ENCODE peak calls at places on chromosomes 12 and 14, in ten cellular contexts. One of them, this sample, is unnamed.

GRCh38 chr12:88691811-88692210 is 111.5 kb upstream of the KITLG start:
- DNase-seq in LNCaP clone FGC: no peak
- DNase-seq in upper lobe of right lung: no peak
- DNase-seq in GM13977: no peak
- DNase-seq in adrenal gland: no peak
- DNase-seq in CD4-positive, alpha-beta T cell: no peak
- DNase-seq in fibroblast of lung: no peak
- DNase-seq in CD8-positive, alpha-beta T cell: no peak
- DNase-seq in lower leg skin: no peak
- DNase-seq in mucosa of descending colon: no peak
- DNase-seq in this sample: no peak

GRCh38 chr12:86723326-86723725 is 467.1 kb upstream of the MGAT4C start:
- DNase-seq in adrenal gland: no peak
- DNase-seq in lower leg skin: no peak
- DNase-seq in fibroblast of lung: no peak
- DNase-seq in CD4-positive, alpha-beta T cell: no peak
- DNase-seq in CD8-positive, alpha-beta T cell: no peak
- DNase-seq in upper lobe of right lung: no peak
- DNase-seq in GM13977: no peak
- DNase-seq in mucosa of descending colon: no peak
- DNase-seq in LNCaP clone FGC: no peak
- DNase-seq in this sample: no peak

GRCh38 chr14:105411017-105411941 is 8.3 kb upstream of the MTA1 start:
- DNase-seq in CD4-positive, alpha-beta T cell: no peak
- DNase-seq in CD8-positive, alpha-beta T cell: no peak
- DNase-seq in adrenal gland: peak
- DNase-seq in lower leg skin: peak
- DNase-seq in GM13977: peak
- DNase-seq in LNCaP clone FGC: no peak
- DNase-seq in fibroblast of lung: peak
- DNase-seq in upper lobe of right lung: peak
- DNase-seq in mucosa of descending colon: peak
- DNase-seq in this sample: no peak

GRCh38 chr12:6084261-6084968 is 40.1 kb downstream of the VWF start:
- DNase-seq in lower leg skin: no peak
- DNase-seq in upper lobe of right lung: no peak
- DNase-seq in GM13977: no peak
- DNase-seq in CD8-positive, alpha-beta T cell: no peak
- DNase-seq in CD4-positive, alpha-beta T cell: no peak
- DNase-seq in fibroblast of lung: peak
- DNase-seq in mucosa of descending colon: no peak
- DNase-seq in adrenal gland: no peak
- DNase-seq in LNCaP clone FGC: no peak
- DNase-seq in this sample: no peak

GRCh38 chr12:129873458-129873857 is 30.4 kb downstream of the TMEM132D start:
- DNase-seq in mucosa of descending colon: no peak
- DNase-seq in fibroblast of lung: peak
- DNase-seq in CD4-positive, alpha-beta T cell: no peak
- DNase-seq in lower leg skin: no peak
- DNase-seq in LNCaP clone FGC: no peak
- DNase-seq in GM13977: no peak
- DNase-seq in adrenal gland: no peak
- DNase-seq in upper lobe of right lung: no peak
- DNase-seq in CD8-positive, alpha-beta T cell: no peak
- DNase-seq in this sample: no peak

GRCh38 chr12:132602578-132603239 is 7.7 kb downstream of the LRCOL1 start:
- DNase-seq in mucosa of descending colon: peak
- DNase-seq in GM13977: no peak
- DNase-seq in CD4-positive, alpha-beta T cell: no peak
- DNase-seq in upper lobe of right lung: no peak
- DNase-seq in adrenal gland: no peak
- DNase-seq in fibroblast of lung: no peak
- DNase-seq in LNCaP clone FGC: no peak
- DNase-seq in lower leg skin: no peak
- DNase-seq in CD8-positive, alpha-beta T cell: no peak
- DNase-seq in this sample: no peak

GRCh38 chr14:52369305-52369781 is 55.2 kb downstream of the PTGER2 start:
- DNase-seq in CD4-positive, alpha-beta T cell: no peak
- DNase-seq in upper lobe of right lung: no peak
- DNase-seq in adrenal gland: no peak
- DNase-seq in GM13977: no peak
- DNase-seq in fibroblast of lung: peak
- DNase-seq in mucosa of descending colon: no peak
- DNase-seq in lower leg skin: no peak
- DNase-seq in CD8-positive, alpha-beta T cell: no peak
- DNase-seq in LNCaP clone FGC: no peak
- DNase-seq in this sample: no peak

GRCh38 chr12:47812797-47813490 is 6.8 kb downstream of the HDAC7 start:
- DNase-seq in mucosa of descending colon: peak
- DNase-seq in CD8-positive, alpha-beta T cell: peak
- DNase-seq in CD4-positive, alpha-beta T cell: peak
- DNase-seq in adrenal gland: peak
- DNase-seq in upper lobe of right lung: peak
- DNase-seq in fibroblast of lung: peak
- DNase-seq in GM13977: peak
- DNase-seq in LNCaP clone FGC: no peak
- DNase-seq in lower leg skin: peak
- DNase-seq in this sample: peak

GRCh38 chr12:28035483-28035882 is 63.0 kb upstream of the PTHLH start:
- DNase-seq in mucosa of descending colon: no peak
- DNase-seq in LNCaP clone FGC: peak
- DNase-seq in upper lobe of right lung: no peak
- DNase-seq in CD8-positive, alpha-beta T cell: no peak
- DNase-seq in GM13977: no peak
- DNase-seq in adrenal gland: no peak
- DNase-seq in lower leg skin: no peak
- DNase-seq in CD4-positive, alpha-beta T cell: no peak
- DNase-seq in fibroblast of lung: peak
- DNase-seq in this sample: no peak

GRCh38 chr14:104546021-104546491 is 33.5 kb upstream of the C14orf180 start:
- DNase-seq in adrenal gland: peak
- DNase-seq in upper lobe of right lung: peak
- DNase-seq in fibroblast of lung: no peak
- DNase-seq in mucosa of descending colon: no peak
- DNase-seq in CD4-positive, alpha-beta T cell: no peak
- DNase-seq in CD8-positive, alpha-beta T cell: no peak
- DNase-seq in lower leg skin: no peak
- DNase-seq in LNCaP clone FGC: no peak
- DNase-seq in GM13977: no peak
- DNase-seq in this sample: no peak

GRCh38 chr12:55771736-55772135 is 28.8 kb downstream of the GDF11 start:
- DNase-seq in adrenal gland: no peak
- DNase-seq in LNCaP clone FGC: no peak
- DNase-seq in GM13977: no peak
- DNase-seq in fibroblast of lung: no peak
- DNase-seq in upper lobe of right lung: no peak
- DNase-seq in CD4-positive, alpha-beta T cell: no peak
- DNase-seq in CD8-positive, alpha-beta T cell: no peak
- DNase-seq in lower leg skin: no peak
- DNase-seq in mucosa of descending colon: no peak
- DNase-seq in this sample: no peak

GRCh38 chr14:34219661-34220060 is 242.4 kb downstream of the SPTSSA start:
- DNase-seq in LNCaP clone FGC: no peak
- DNase-seq in CD8-positive, alpha-beta T cell: no peak
- DNase-seq in mucosa of descending colon: no peak
- DNase-seq in upper lobe of right lung: no peak
- DNase-seq in fibroblast of lung: peak
- DNase-seq in adrenal gland: no peak
- DNase-seq in CD4-positive, alpha-beta T cell: no peak
- DNase-seq in lower leg skin: no peak
- DNase-seq in GM13977: no peak
- DNase-seq in this sample: no peak

GRCh38 chr12:13390381-13390856 is 193.9 kb downstream of the EMP1 start:
- DNase-seq in adrenal gland: peak
- DNase-seq in lower leg skin: peak
- DNase-seq in GM13977: no peak
- DNase-seq in fibroblast of lung: peak
- DNase-seq in mucosa of descending colon: peak
- DNase-seq in upper lobe of right lung: peak
- DNase-seq in LNCaP clone FGC: peak
- DNase-seq in CD4-positive, alpha-beta T cell: no peak
- DNase-seq in CD8-positive, alpha-beta T cell: no peak
- DNase-seq in this sample: peak

GRCh38 chr14:101810897-101811620 is 49.5 kb downstream of the PPP2R5C start:
- DNase-seq in mucosa of descending colon: no peak
- DNase-seq in LNCaP clone FGC: no peak
- DNase-seq in lower leg skin: no peak
- DNase-seq in CD8-positive, alpha-beta T cell: no peak
- DNase-seq in upper lobe of right lung: no peak
- DNase-seq in GM13977: no peak
- DNase-seq in fibroblast of lung: peak
- DNase-seq in adrenal gland: no peak
- DNase-seq in CD4-positive, alpha-beta T cell: no peak
- DNase-seq in this sample: no peak

GRCh38 chr14:72647782-72648181 is 246.1 kb downstream of the DPF3 start:
- DNase-seq in GM13977: no peak
- DNase-seq in upper lobe of right lung: no peak
- DNase-seq in lower leg skin: no peak
- DNase-seq in fibroblast of lung: no peak
- DNase-seq in LNCaP clone FGC: no peak
- DNase-seq in CD8-positive, alpha-beta T cell: no peak
- DNase-seq in adrenal gland: no peak
- DNase-seq in CD4-positive, alpha-beta T cell: no peak
- DNase-seq in mucosa of descending colon: no peak
- DNase-seq in this sample: no peak

GRCh38 chr14:99163446-99163845 is 108.6 kb downstream of the BCL11B start:
- DNase-seq in adrenal gland: no peak
- DNase-seq in mucosa of descending colon: no peak
- DNase-seq in CD4-positive, alpha-beta T cell: no peak
- DNase-seq in LNCaP clone FGC: no peak
- DNase-seq in lower leg skin: no peak
- DNase-seq in fibroblast of lung: no peak
- DNase-seq in CD8-positive, alpha-beta T cell: no peak
- DNase-seq in GM13977: no peak
- DNase-seq in upper lobe of right lung: no peak
- DNase-seq in this sample: no peak
- TF ChIP-seq CTCF in adrenal gland: no peak
- TF ChIP-seq CTCF in mucosa of descending colon: no peak
- TF ChIP-seq CTCF in CD4-positive, alpha-beta T cell: no peak
- TF ChIP-seq CTCF in LNCaP clone FGC: no peak
- TF ChIP-seq CTCF in lower leg skin: no peak
- TF ChIP-seq CTCF in fibroblast of lung: no peak
- TF ChIP-seq CTCF in CD8-positive, alpha-beta T cell: no peak
- TF ChIP-seq CTCF in GM13977: no peak
- TF ChIP-seq CTCF in upper lobe of right lung: no peak
- TF ChIP-seq CTCF in this sample: no peak

DNA sequence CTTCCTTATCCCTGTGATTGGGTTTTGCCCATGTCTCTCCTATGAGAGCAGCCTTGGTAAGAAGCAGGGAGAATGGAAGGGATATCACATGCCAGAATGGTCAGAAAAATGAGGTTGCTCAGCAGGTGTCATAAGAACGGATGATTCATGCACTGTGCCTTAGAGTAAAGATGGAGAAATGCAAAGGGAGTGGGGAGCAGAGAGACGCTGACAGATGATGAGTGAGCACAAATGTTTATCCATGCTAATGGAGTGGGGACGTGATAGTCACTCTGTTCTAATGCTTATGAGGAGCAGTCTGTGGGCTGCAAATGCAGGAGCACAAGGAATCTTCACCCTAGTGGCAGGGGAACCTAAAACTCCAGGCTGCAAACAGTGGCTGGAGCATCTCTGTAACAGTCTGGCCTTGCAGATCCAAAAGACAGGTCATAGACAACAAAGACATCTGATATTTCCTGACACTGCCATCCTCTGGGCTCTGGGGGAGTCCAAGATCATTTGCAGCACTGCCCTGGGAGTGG is 243.2 kb downstream of the CACNA1C start:
- DNase-seq in mucosa of descending colon: no peak
- DNase-seq in adrenal gland: no peak
- DNase-seq in fibroblast of lung: peak
- DNase-seq in upper lobe of right lung: no peak
- DNase-seq in CD4-positive, alpha-beta T cell: no peak
- DNase-seq in GM13977: no peak
- DNase-seq in LNCaP clone FGC: no peak
- DNase-seq in CD8-positive, alpha-beta T cell: no peak
- DNase-seq in lower leg skin: no peak
- DNase-seq in this sample: no peak
- TF ChIP-seq CTCF in mucosa of descending colon: no peak
- TF ChIP-seq CTCF in adrenal gland: no peak
- TF ChIP-seq CTCF in fibroblast of lung: no peak
- TF ChIP-seq CTCF in upper lobe of right lung: no peak
- TF ChIP-seq CTCF in CD4-positive, alpha-beta T cell: no peak
- TF ChIP-seq CTCF in GM13977: no peak
- TF ChIP-seq CTCF in LNCaP clone FGC: no peak
- TF ChIP-seq CTCF in CD8-positive, alpha-beta T cell: no peak
- TF ChIP-seq CTCF in lower leg skin: no peak
- TF ChIP-seq CTCF in this sample: no peak

DNA sequence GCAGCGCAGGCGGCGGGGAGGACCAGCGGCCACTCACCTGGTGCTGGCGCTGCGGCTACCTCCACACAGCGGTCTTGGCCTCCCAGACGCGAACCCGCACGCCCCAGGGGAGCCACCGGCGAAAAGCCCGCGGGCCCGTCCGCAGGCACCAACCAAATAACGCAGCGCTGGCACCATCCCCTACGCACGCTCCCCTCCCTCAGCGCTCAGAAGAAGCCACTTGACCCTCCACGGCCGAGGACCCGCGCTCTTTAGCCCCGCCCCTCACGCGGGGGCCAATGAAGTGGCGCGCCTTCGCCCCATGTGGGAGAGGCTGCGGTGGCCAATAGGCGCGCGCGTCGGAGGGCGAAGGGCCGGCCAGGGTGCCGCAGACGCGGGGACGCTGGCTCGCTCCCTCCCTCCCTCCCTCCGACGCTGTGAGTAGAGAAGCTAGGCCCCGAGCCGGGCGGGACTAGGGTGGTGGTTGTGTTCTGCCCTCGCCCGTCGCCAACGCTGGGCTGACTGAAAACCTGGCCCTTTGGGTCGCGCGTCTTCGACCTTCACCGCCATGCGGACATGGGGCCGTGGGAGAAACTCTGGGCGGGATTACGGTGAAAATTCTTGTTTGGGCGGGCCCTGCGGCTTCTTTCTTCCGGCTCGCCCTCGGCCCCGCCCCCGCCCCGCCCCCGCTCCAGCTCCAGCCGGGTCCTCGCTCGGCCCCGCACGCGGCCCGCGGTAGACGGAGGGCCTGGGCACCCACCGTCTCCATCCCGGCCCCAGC is at the start of the genes DMAC2L and L2HGDH:
- DNase-seq in CD8-positive, alpha-beta T cell: peak
- DNase-seq in adrenal gland: peak
- DNase-seq in lower leg skin: peak
- DNase-seq in LNCaP clone FGC: peak
- DNase-seq in GM13977: peak
- DNase-seq in fibroblast of lung: peak
- DNase-seq in CD4-positive, alpha-beta T cell: peak
- DNase-seq in mucosa of descending colon: peak
- DNase-seq in upper lobe of right lung: peak
- DNase-seq in this sample: peak
- TF ChIP-seq CTCF in CD8-positive, alpha-beta T cell: no peak
- TF ChIP-seq CTCF in adrenal gland: no peak
- TF ChIP-seq CTCF in lower leg skin: no peak
- TF ChIP-seq CTCF in LNCaP clone FGC: no peak
- TF ChIP-seq CTCF in GM13977: no peak
- TF ChIP-seq CTCF in fibroblast of lung: no peak
- TF ChIP-seq CTCF in CD4-positive, alpha-beta T cell: no peak
- TF ChIP-seq CTCF in mucosa of descending colon: peak
- TF ChIP-seq CTCF in upper lobe of right lung: no peak
- TF ChIP-seq CTCF in this sample: no peak

DNA sequence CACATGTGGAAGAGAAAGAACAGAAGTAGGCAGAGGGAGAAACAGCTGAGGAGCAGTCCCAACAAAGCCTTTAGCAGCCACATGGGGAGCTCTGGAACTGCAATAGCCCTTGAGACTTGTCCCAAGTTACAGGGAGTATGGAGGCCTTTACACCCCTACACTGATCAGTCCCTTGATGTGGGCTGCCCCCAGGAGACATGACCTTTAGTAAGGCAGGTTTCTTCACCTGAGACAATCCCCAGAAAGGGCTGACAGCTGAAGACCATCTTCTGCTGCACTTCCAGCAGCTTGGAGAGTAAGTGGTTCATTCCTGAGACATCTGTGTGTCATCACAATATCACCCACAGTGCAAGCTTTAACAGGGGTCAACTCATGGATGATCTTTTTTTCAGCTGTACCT is 8.6 kb upstream of the SNAPC1 start:
- DNase-seq in GM13977: no peak
- DNase-seq in LNCaP clone FGC: no peak
- DNase-seq in mucosa of descending colon: no peak
- DNase-seq in adrenal gland: no peak
- DNase-seq in lower leg skin: no peak
- DNase-seq in fibroblast of lung: no peak
- DNase-seq in upper lobe of right lung: no peak
- DNase-seq in CD4-positive, alpha-beta T cell: no peak
- DNase-seq in CD8-positive, alpha-beta T cell: no peak
- DNase-seq in this sample: no peak
- TF ChIP-seq CTCF in GM13977: no peak
- TF ChIP-seq CTCF in LNCaP clone FGC: no peak
- TF ChIP-seq CTCF in mucosa of descending colon: no peak
- TF ChIP-seq CTCF in adrenal gland: no peak
- TF ChIP-seq CTCF in lower leg skin: no peak
- TF ChIP-seq CTCF in fibroblast of lung: peak
- TF ChIP-seq CTCF in upper lobe of right lung: no peak
- TF ChIP-seq CTCF in CD4-positive, alpha-beta T cell: no peak
- TF ChIP-seq CTCF in CD8-positive, alpha-beta T cell: no peak
- TF ChIP-seq CTCF in this sample: no peak

This sample was measured in omental fat pad.